ENCODE peak calls at places on chromosome 12, in eight cellular contexts. One of them, this sample, is unnamed.

GRCh38 chr12:120121766-120122293 is 5.3 kb upstream of the RAB35 start:
- DNase-seq in adrenal gland: no peak
- DNase-seq in aorta: no peak
- DNase-seq in neural progenitor cell: no peak
- DNase-seq in gastrocnemius medialis: no peak
- DNase-seq in cardiac fibroblast: no peak
- DNase-seq in psoas muscle: no peak
- DNase-seq in foreskin fibroblast: no peak
- DNase-seq in this sample: no peak

GRCh38 chr12:93938921-93939320 is 209.5 kb upstream of the PLXNC1 start:
- DNase-seq in adrenal gland: no peak
- DNase-seq in aorta: no peak
- DNase-seq in neural progenitor cell: no peak
- DNase-seq in gastrocnemius medialis: no peak
- DNase-seq in cardiac fibroblast: no peak
- DNase-seq in psoas muscle: no peak
- DNase-seq in foreskin fibroblast: peak; percentile 34
- DNase-seq in this sample: no peak

GRCh38 chr12:47938093-47938492 is 25.3 kb upstream of the TMEM106C start:
- DNase-seq in adrenal gland: no peak
- DNase-seq in aorta: no peak
- DNase-seq in neural progenitor cell: no peak
- DNase-seq in gastrocnemius medialis: no peak
- DNase-seq in cardiac fibroblast: no peak
- DNase-seq in psoas muscle: no peak
- DNase-seq in foreskin fibroblast: peak; percentile 21
- DNase-seq in this sample: no peak

GRCh38 chr12:90854136-90854689 is 100.8 kb downstream of the CCER1 start:
- DNase-seq in adrenal gland: peak; percentile 30
- DNase-seq in aorta: no peak
- DNase-seq in neural progenitor cell: peak; percentile 75
- DNase-seq in gastrocnemius medialis: no peak
- DNase-seq in cardiac fibroblast: peak; percentile 74
- DNase-seq in psoas muscle: no peak
- DNase-seq in foreskin fibroblast: peak; percentile 32
- DNase-seq in this sample: peak; percentile 25

GRCh38 chr12:100716949-100717732 is 77.4 kb upstream of the ANO4 start:
- DNase-seq in adrenal gland: no peak
- DNase-seq in aorta: no peak
- DNase-seq in neural progenitor cell: peak; percentile 81
- DNase-seq in gastrocnemius medialis: no peak
- DNase-seq in cardiac fibroblast: peak; percentile 18
- DNase-seq in psoas muscle: no peak
- DNase-seq in foreskin fibroblast: peak; percentile 15
- DNase-seq in this sample: no peak

GRCh38 chr12:107511292-107511691 is 174.3 kb upstream of the PWP1 start:
- DNase-seq in adrenal gland: peak; percentile 5
- DNase-seq in aorta: no peak
- DNase-seq in neural progenitor cell: no peak
- DNase-seq in gastrocnemius medialis: peak; percentile 17
- DNase-seq in cardiac fibroblast: peak; percentile 42
- DNase-seq in psoas muscle: no peak
- DNase-seq in foreskin fibroblast: no peak
- DNase-seq in this sample: no peak

GRCh38 chr12:103841690-103842584 is 903 bp upstream of the NT5DC3 start:
- DNase-seq in adrenal gland: peak; percentile 55
- DNase-seq in aorta: peak; percentile 67
- DNase-seq in neural progenitor cell: no peak
- DNase-seq in gastrocnemius medialis: peak; percentile 43
- DNase-seq in cardiac fibroblast: peak; percentile 40
- DNase-seq in psoas muscle: peak; percentile 37
- DNase-seq in foreskin fibroblast: peak; percentile 90
- DNase-seq in this sample: no peak

GRCh38 chr12:48695859-48696258 is 13.8 kb upstream of the KANSL2 start:
- DNase-seq in adrenal gland: no peak
- DNase-seq in aorta: no peak
- DNase-seq in neural progenitor cell: no peak
- DNase-seq in gastrocnemius medialis: no peak
- DNase-seq in cardiac fibroblast: no peak
- DNase-seq in psoas muscle: no peak
- DNase-seq in foreskin fibroblast: no peak
- DNase-seq in this sample: no peak

GRCh38 chr12:51871126-51871525 is 16.8 kb upstream of the ANKRD33 start:
- DNase-seq in adrenal gland: peak; percentile 41
- DNase-seq in aorta: peak; percentile 82
- DNase-seq in neural progenitor cell: no peak
- DNase-seq in gastrocnemius medialis: no peak
- DNase-seq in cardiac fibroblast: no peak
- DNase-seq in psoas muscle: peak; percentile 48
- DNase-seq in foreskin fibroblast: no peak
- DNase-seq in this sample: no peak

GRCh38 chr12:106248849-106249371 is 1.1 kb upstream of the CKAP4 start:
- DNase-seq in adrenal gland: peak; percentile 37
- DNase-seq in aorta: no peak
- DNase-seq in neural progenitor cell: no peak
- DNase-seq in gastrocnemius medialis: no peak
- DNase-seq in cardiac fibroblast: peak; percentile 59
- DNase-seq in psoas muscle: no peak
- DNase-seq in foreskin fibroblast: peak; percentile 75
- DNase-seq in this sample: no peak

GRCh38 chr12:85277900-85278597 is 2.0 kb upstream of the ALX1 start:
- DNase-seq in adrenal gland: no peak
- DNase-seq in aorta: peak; percentile 24
- DNase-seq in neural progenitor cell: peak; percentile 35
- DNase-seq in gastrocnemius medialis: no peak
- DNase-seq in cardiac fibroblast: no peak
- DNase-seq in psoas muscle: no peak
- DNase-seq in foreskin fibroblast: no peak
- DNase-seq in this sample: no peak

GRCh38 chr12:15664491-15664890 is 124.7 kb downstream of the EPS8 start:
- DNase-seq in adrenal gland: no peak
- DNase-seq in aorta: no peak
- DNase-seq in neural progenitor cell: no peak
- DNase-seq in gastrocnemius medialis: no peak
- DNase-seq in cardiac fibroblast: peak; percentile 58
- DNase-seq in psoas muscle: no peak
- DNase-seq in foreskin fibroblast: no peak
- DNase-seq in this sample: no peak

GRCh38 chr12:52197371-52198231 is 5.8 kb upstream of the KRT80 start:
- DNase-seq in adrenal gland: peak; percentile 82
- DNase-seq in aorta: no peak
- DNase-seq in neural progenitor cell: no peak
- DNase-seq in gastrocnemius medialis: peak; percentile 72
- DNase-seq in cardiac fibroblast: peak; percentile 54
- DNase-seq in psoas muscle: peak; percentile 49
- DNase-seq in foreskin fibroblast: no peak
- DNase-seq in this sample: no peak

GRCh38 chr12:62001424-62001823 is 258.8 kb upstream of the USP15 start:
- DNase-seq in adrenal gland: no peak
- DNase-seq in aorta: no peak
- DNase-seq in neural progenitor cell: no peak
- DNase-seq in gastrocnemius medialis: no peak
- DNase-seq in cardiac fibroblast: no peak
- DNase-seq in psoas muscle: no peak
- DNase-seq in foreskin fibroblast: no peak
- DNase-seq in this sample: no peak

GRCh38 chr12:12803186-12803585 is 10.0 kb upstream of the DDX47 start:
- DNase-seq in adrenal gland: peak; percentile 65
- DNase-seq in aorta: peak; percentile 68
- DNase-seq in neural progenitor cell: no peak
- DNase-seq in gastrocnemius medialis: peak; percentile 50
- DNase-seq in cardiac fibroblast: peak; percentile 74
- DNase-seq in psoas muscle: peak; percentile 36
- DNase-seq in foreskin fibroblast: peak; percentile 76
- DNase-seq in this sample: peak; percentile 44

GRCh38 chr12:95796225-95796981 is 5.8 kb upstream of the NTN4 start:
- DNase-seq in adrenal gland: peak; percentile 22
- DNase-seq in aorta: no peak
- DNase-seq in neural progenitor cell: no peak
- DNase-seq in gastrocnemius medialis: no peak
- DNase-seq in cardiac fibroblast: no peak
- DNase-seq in psoas muscle: no peak
- DNase-seq in foreskin fibroblast: no peak
- DNase-seq in this sample: no peak

GRCh38 chr12:122006186-122006926 is 15.3 kb upstream of the BCL7A start:
- DNase-seq in adrenal gland: no peak
- DNase-seq in aorta: peak; percentile 36
- DNase-seq in neural progenitor cell: no peak
- DNase-seq in gastrocnemius medialis: no peak
- DNase-seq in cardiac fibroblast: no peak
- DNase-seq in psoas muscle: no peak
- DNase-seq in foreskin fibroblast: no peak
- DNase-seq in this sample: no peak

GRCh38 chr12:104957388-104958008 is 592 bp downstream of the SLC41A2 start:
- DNase-seq in adrenal gland: peak; percentile 36
- DNase-seq in aorta: peak; percentile 59
- DNase-seq in neural progenitor cell: no peak
- DNase-seq in gastrocnemius medialis: no peak
- DNase-seq in cardiac fibroblast: no peak
- DNase-seq in psoas muscle: peak; percentile 38
- DNase-seq in foreskin fibroblast: no peak
- DNase-seq in this sample: no peak

GRCh38 chr12:30357712-30358111 is 338.0 kb downstream of the IPO8 start:
- DNase-seq in adrenal gland: no peak
- DNase-seq in aorta: no peak
- DNase-seq in neural progenitor cell: no peak
- DNase-seq in gastrocnemius medialis: no peak
- DNase-seq in cardiac fibroblast: peak; percentile 10
- DNase-seq in psoas muscle: no peak
- DNase-seq in foreskin fibroblast: no peak
- DNase-seq in this sample: peak; percentile 2

GRCh38 chr12:64099430-64099829 is 122.7 kb downstream of the KICS2 start:
- DNase-seq in adrenal gland: peak; percentile 77
- DNase-seq in aorta: no peak
- DNase-seq in neural progenitor cell: no peak
- DNase-seq in gastrocnemius medialis: peak; percentile 41
- DNase-seq in cardiac fibroblast: peak; percentile 88
- DNase-seq in psoas muscle: peak; percentile 57
- DNase-seq in foreskin fibroblast: peak; percentile 87
- DNase-seq in this sample: peak; percentile 87

DNA sequence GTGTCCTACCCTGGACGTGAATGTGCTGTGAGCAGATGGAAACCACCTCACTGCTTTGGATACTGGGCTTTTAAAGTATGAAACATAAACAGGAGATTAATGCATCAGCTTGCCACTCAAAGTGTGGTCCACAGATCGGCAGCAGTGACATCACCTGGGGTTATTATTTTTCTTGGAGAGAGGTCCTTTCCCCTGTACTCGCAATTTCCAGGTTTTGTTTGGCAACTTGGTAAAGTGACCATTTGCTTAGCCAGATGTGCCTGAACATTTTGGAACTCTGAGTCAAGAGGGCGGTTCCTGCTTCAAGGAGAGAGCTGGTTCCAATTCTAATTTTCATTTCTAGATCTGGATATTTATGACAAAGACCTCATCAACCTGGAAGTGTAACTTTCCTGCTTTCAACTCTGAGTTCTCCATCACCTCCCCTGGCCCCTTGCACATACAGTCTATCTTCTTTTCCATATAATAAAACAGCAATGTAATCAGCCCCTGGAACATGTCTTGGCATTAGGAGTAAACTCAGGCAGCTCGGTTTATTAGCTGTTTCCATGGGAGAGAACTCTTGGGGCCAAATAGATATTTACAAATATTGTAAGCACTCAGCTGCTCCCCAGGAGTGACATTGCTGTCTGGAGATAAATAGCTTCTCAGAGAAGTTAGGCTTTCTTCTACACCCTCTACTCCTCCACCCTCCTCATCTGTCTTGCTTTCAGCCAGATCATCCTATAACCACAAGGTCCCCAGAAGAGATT is 237.0 kb upstream of the TBX3 start:
- DNase-seq in adrenal gland: no peak
- DNase-seq in aorta: no peak
- DNase-seq in neural progenitor cell: no peak
- DNase-seq in gastrocnemius medialis: no peak
- DNase-seq in cardiac fibroblast: peak; percentile 59
- DNase-seq in psoas muscle: no peak
- DNase-seq in foreskin fibroblast: peak; percentile 90
- DNase-seq in this sample: peak; percentile 66
- H3K4me3 ChIP-seq in adrenal gland: no peak overlapping the region
- H3K4me3 ChIP-seq in aorta: no peak overlapping the region
- H3K4me3 ChIP-seq in neural progenitor cell: no peak overlapping the region
- H3K4me3 ChIP-seq in gastrocnemius medialis: no peak overlapping the region
- H3K4me3 ChIP-seq in cardiac fibroblast: no peak overlapping the region
- H3K4me3 ChIP-seq in psoas muscle: no peak overlapping the region
- H3K4me3 ChIP-seq in foreskin fibroblast: no peak overlapping the region
- H3K4me3 ChIP-seq in this sample: no peak overlapping the region

GRCh38 chr12:40107098-40107802 is 1.4 kb upstream of the SLC2A13 start:
- DNase-seq in adrenal gland: peak; percentile 94
- DNase-seq in aorta: peak; percentile 90
- DNase-seq in neural progenitor cell: peak; percentile 90
- DNase-seq in gastrocnemius medialis: peak; percentile 70
- DNase-seq in cardiac fibroblast: peak; percentile 87
- DNase-seq in psoas muscle: peak; percentile 83
- DNase-seq in foreskin fibroblast: peak; percentile 72
- DNase-seq in this sample: peak; percentile 28
- H3K4me3 ChIP-seq in adrenal gland: peak overlapping the region; percentile 87
- H3K4me3 ChIP-seq in aorta: peak overlapping the region; percentile 70
- H3K4me3 ChIP-seq in neural progenitor cell: no peak overlapping the region
- H3K4me3 ChIP-seq in gastrocnemius medialis: peak overlapping the region; percentile 85
- H3K4me3 ChIP-seq in cardiac fibroblast: no peak overlapping the region
- H3K4me3 ChIP-seq in psoas muscle: peak overlapping the region; percentile 92
- H3K4me3 ChIP-seq in foreskin fibroblast: peak overlapping the region; percentile 45
- H3K4me3 ChIP-seq in this sample: peak overlapping the region; percentile 13

DNA sequence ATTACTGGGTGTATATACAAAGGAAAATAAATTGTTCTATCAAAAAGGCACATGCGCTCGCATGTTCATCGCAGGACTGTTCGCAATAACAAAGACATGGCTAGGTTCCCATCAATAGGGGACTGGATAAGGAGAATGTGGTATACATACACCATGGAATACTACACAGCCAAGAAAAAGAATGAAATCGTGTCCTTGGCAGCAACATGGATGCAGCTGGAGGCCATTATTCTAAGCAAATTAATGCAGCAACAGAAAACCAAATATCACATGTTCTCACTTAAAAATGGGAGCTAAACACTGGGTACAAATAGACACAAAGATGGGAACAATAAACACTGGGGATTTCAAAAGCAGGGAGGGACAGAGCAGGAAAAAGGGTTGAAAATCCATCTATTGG is 58.6 kb downstream of the PKP2 start:
- DNase-seq in adrenal gland: no peak
- DNase-seq in aorta: no peak
- DNase-seq in neural progenitor cell: no peak
- DNase-seq in gastrocnemius medialis: no peak
- DNase-seq in cardiac fibroblast: no peak
- DNase-seq in psoas muscle: no peak
- DNase-seq in foreskin fibroblast: no peak
- DNase-seq in this sample: no peak
- H3K4me3 ChIP-seq in adrenal gland: no peak overlapping the region
- H3K4me3 ChIP-seq in aorta: no peak overlapping the region
- H3K4me3 ChIP-seq in neural progenitor cell: no peak overlapping the region
- H3K4me3 ChIP-seq in gastrocnemius medialis: no peak overlapping the region
- H3K4me3 ChIP-seq in cardiac fibroblast: no peak overlapping the region
- H3K4me3 ChIP-seq in psoas muscle: no peak overlapping the region
- H3K4me3 ChIP-seq in foreskin fibroblast: no peak overlapping the region
- H3K4me3 ChIP-seq in this sample: no peak overlapping the region

DNA sequence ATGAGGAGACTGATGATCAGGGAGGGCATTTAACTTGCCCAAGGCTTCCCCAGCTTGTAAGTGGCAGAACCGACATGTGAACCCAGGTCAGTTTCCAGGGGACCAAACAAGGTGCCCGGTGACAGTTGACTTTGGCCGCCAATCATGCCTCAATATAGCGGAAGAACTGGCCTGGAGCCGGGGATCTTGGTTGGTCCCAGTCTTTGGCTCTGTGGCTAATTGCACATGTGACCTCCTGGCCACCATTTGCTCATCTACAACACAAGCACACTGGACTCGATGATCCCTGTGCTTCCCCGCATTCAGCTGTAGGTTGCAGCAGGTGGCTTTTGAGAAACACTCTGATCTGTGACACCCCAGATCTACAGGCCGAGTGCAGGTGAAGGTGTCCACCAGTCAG is 13.9 kb downstream of the ACACB start:
- DNase-seq in adrenal gland: no peak
- DNase-seq in aorta: no peak
- DNase-seq in neural progenitor cell: no peak
- DNase-seq in gastrocnemius medialis: peak; percentile 91
- DNase-seq in cardiac fibroblast: no peak
- DNase-seq in psoas muscle: peak; percentile 54
- DNase-seq in foreskin fibroblast: no peak
- DNase-seq in this sample: no peak
- H3K4me3 ChIP-seq in adrenal gland: no peak overlapping the region
- H3K4me3 ChIP-seq in aorta: no peak overlapping the region
- H3K4me3 ChIP-seq in neural progenitor cell: no peak overlapping the region
- H3K4me3 ChIP-seq in gastrocnemius medialis: peak overlapping the region; percentile 7
- H3K4me3 ChIP-seq in cardiac fibroblast: no peak overlapping the region
- H3K4me3 ChIP-seq in psoas muscle: peak overlapping the region; percentile 65
- H3K4me3 ChIP-seq in foreskin fibroblast: no peak overlapping the region
- H3K4me3 ChIP-seq in this sample: no peak overlapping the region

This sample was measured in skeletal muscle cell.